ENCODE peak calls at places on chromosome 7, in nine cellular contexts. H is left ventricle myocardium superior; M is vagina; T is stimulated activated CD4-positive, alpha-beta T cell treated with anti-CD3 and anti-CD28 coated beads, Interleukin-4, amount 100 ng/mL, for 1 hour; N is myocyte; Z is cardiac muscle cell; G is M059J; K is NCI-H1436; S is neural crest cell. J is an unnamed sample.

GRCh38 chr7:117548035-117548434 is 68.2 kb downstream of the CFTR start:
- DNase-seq in K (no peak), Z (no peak), N (no peak), G (no peak), M (no peak), S (no peak), T (no peak), H (no peak), J (no peak)

GRCh38 chr7:28700790-28701203 is 257.3 kb downstream of the TRIL start:
- DNase-seq in G (no peak), S (no peak), H (no peak), T (no peak), M (no peak), K (peak; percentile 56), N (peak; percentile 56), Z (peak; percentile 51), J (no peak)

GRCh38 chr7:72211175-72211574 is 201.0 kb downstream of the CALN1 start:
- DNase-seq in H (no peak), G (peak; percentile 46), S (no peak), Z (no peak), N (no peak), K (no peak), T (no peak), M (no peak), J (no peak)

GRCh38 chr7:130901209-130901783 is 167.3 kb upstream of the KLF14 start:
- DNase-seq in G (peak; percentile 83), T (peak; percentile 26), H (peak; percentile 77), S (no peak), N (peak; percentile 96), Z (no peak), M (no peak), K (no peak), J (peak; percentile 83)

GRCh38 chr7:116101709-116102108 is 71.1 kb upstream of the TFEC start:
- DNase-seq in Z (no peak), H (no peak), M (no peak), K (no peak), N (no peak), T (no peak), S (no peak), G (peak; percentile 12), J (peak; percentile 27)

GRCh38 chr7:46651070-46651469 is 730.0 kb upstream of the IGFBP3 start:
- DNase-seq in S (no peak), H (no peak), K (no peak), Z (no peak), T (no peak), N (no peak), M (no peak), G (peak; percentile 39), J (no peak)

GRCh38 chr7:94295805-94296204 is 98.9 kb upstream of the COL1A2 start:
- DNase-seq in H (no peak), K (peak; percentile 52), T (no peak), N (peak; percentile 92), G (peak; percentile 87), M (no peak), Z (peak; percentile 38), S (no peak), J (peak; percentile 31)

GRCh38 chr7:100965723-100966541 is 3.4 kb upstream of the MUC12 start:
- DNase-seq in K (no peak), M (no peak), Z (peak; percentile 94), G (peak; percentile 56), S (peak; percentile 99), N (peak; percentile 24), H (peak; percentile 76), T (peak; percentile 76), J (peak; percentile 90)

GRCh38 chr7:8481096-8481495 is 47.7 kb downstream of the NXPH1 start:
- DNase-seq in G (no peak), T (no peak), S (no peak), M (no peak), K (no peak), Z (no peak), H (no peak), N (no peak), J (no peak)

GRCh38 chr7:5296627-5297226 is 14.0 kb downstream of the SLC29A4 start:
- DNase-seq in G (no peak), H (no peak), K (no peak), T (peak; percentile 65), Z (peak; percentile 67), N (no peak), M (no peak), S (peak; percentile 57), J (no peak)

GRCh38 chr7:3013975-3014792 is 29.5 kb downstream of the CARD11 start:
- DNase-seq in K (no peak), G (no peak), Z (no peak), M (no peak), T (no peak), N (no peak), H (peak; percentile 64), S (no peak), J (no peak)

GRCh38 chr7:728602-729001 is 1.5 kb upstream of the PRKAR1B start:
- DNase-seq in Z (no peak), S (no peak), H (no peak), K (no peak), T (no peak), N (no peak), G (no peak), M (no peak), J (no peak)

GRCh38 chr7:26278769-26279168 is 12.9 kb upstream of the SNX10 start:
- DNase-seq in M (no peak), N (peak; percentile 36), K (no peak), Z (no peak), T (no peak), S (no peak), H (no peak), G (peak; percentile 63), J (peak; percentile 11)

GRCh38 chr7:134916428-134916883 is 69.9 kb upstream of the AGBL3 start:
- DNase-seq in H (no peak), K (no peak), S (no peak), G (peak; percentile 42), N (no peak), T (no peak), M (no peak), Z (no peak), J (no peak)

J was measured in GM03348.